ENCODE peak calls at places on chromosomes 13 and 19, in nine cellular contexts. One of them, this sample, is unnamed.

GRCh38 chr19:42018503-42019193 is 24.6 kb upstream of the ATP1A3 start:
- DNase-seq in fibroblast of pulmonary artery: no peak
- DNase-seq in body of pancreas: no peak
- DNase-seq in fibroblast of villous mesenchyme: no peak
- DNase-seq in cardiac fibroblast: peak
- DNase-seq in AG10803: peak
- DNase-seq in heart right ventricle: no peak
- DNase-seq in esophagus squamous epithelium: no peak
- DNase-seq in mucosa of descending colon: no peak
- DNase-seq in this sample: no peak

GRCh38 chr13:85970727-85971126 is 171.5 kb upstream of the SLITRK6 start:
- DNase-seq in AG10803: no peak
- DNase-seq in cardiac fibroblast: peak
- DNase-seq in body of pancreas: no peak
- DNase-seq in heart right ventricle: no peak
- DNase-seq in esophagus squamous epithelium: no peak
- DNase-seq in fibroblast of pulmonary artery: peak
- DNase-seq in mucosa of descending colon: no peak
- DNase-seq in fibroblast of villous mesenchyme: no peak
- DNase-seq in this sample: no peak

GRCh38 chr13:84479656-84480055 is 597.4 kb upstream of the SLITRK1 start:
- DNase-seq in body of pancreas: no peak
- DNase-seq in fibroblast of villous mesenchyme: no peak
- DNase-seq in heart right ventricle: no peak
- DNase-seq in fibroblast of pulmonary artery: peak
- DNase-seq in esophagus squamous epithelium: no peak
- DNase-seq in mucosa of descending colon: no peak
- DNase-seq in cardiac fibroblast: peak
- DNase-seq in AG10803: no peak
- DNase-seq in this sample: no peak

GRCh38 chr13:39634956-39635355 is 20.5 kb upstream of the COG6 start:
- DNase-seq in heart right ventricle: no peak
- DNase-seq in cardiac fibroblast: no peak
- DNase-seq in body of pancreas: no peak
- DNase-seq in AG10803: no peak
- DNase-seq in fibroblast of pulmonary artery: no peak
- DNase-seq in fibroblast of villous mesenchyme: no peak
- DNase-seq in esophagus squamous epithelium: no peak
- DNase-seq in mucosa of descending colon: no peak
- DNase-seq in this sample: no peak

GRCh38 chr19:6103217-6103644 is 7.1 kb downstream of the RFX2 start:
- DNase-seq in cardiac fibroblast: peak
- DNase-seq in fibroblast of villous mesenchyme: peak
- DNase-seq in body of pancreas: peak
- DNase-seq in fibroblast of pulmonary artery: peak
- DNase-seq in mucosa of descending colon: peak
- DNase-seq in esophagus squamous epithelium: no peak
- DNase-seq in heart right ventricle: peak
- DNase-seq in AG10803: peak
- DNase-seq in this sample: no peak

GRCh38 chr19:871446-872265 is 12.2 kb downstream of the CFD start:
- DNase-seq in fibroblast of villous mesenchyme: peak
- DNase-seq in cardiac fibroblast: no peak
- DNase-seq in body of pancreas: no peak
- DNase-seq in mucosa of descending colon: no peak
- DNase-seq in heart right ventricle: no peak
- DNase-seq in esophagus squamous epithelium: no peak
- DNase-seq in fibroblast of pulmonary artery: no peak
- DNase-seq in AG10803: no peak
- DNase-seq in this sample: no peak

GRCh38 chr19:34502582-34503545 is 21.3 kb downstream of the WTIP start:
- DNase-seq in fibroblast of villous mesenchyme: no peak
- DNase-seq in mucosa of descending colon: no peak
- DNase-seq in body of pancreas: no peak
- DNase-seq in heart right ventricle: no peak
- DNase-seq in cardiac fibroblast: peak
- DNase-seq in AG10803: peak
- DNase-seq in esophagus squamous epithelium: no peak
- DNase-seq in fibroblast of pulmonary artery: no peak
- DNase-seq in this sample: no peak

GRCh38 chr13:92640936-92641335 is 585.7 kb upstream of the GPC6 start:
- DNase-seq in fibroblast of villous mesenchyme: no peak
- DNase-seq in cardiac fibroblast: no peak
- DNase-seq in esophagus squamous epithelium: no peak
- DNase-seq in fibroblast of pulmonary artery: no peak
- DNase-seq in heart right ventricle: no peak
- DNase-seq in body of pancreas: no peak
- DNase-seq in AG10803: no peak
- DNase-seq in mucosa of descending colon: no peak
- DNase-seq in this sample: no peak

GRCh38 chr13:75612354-75612753 is 23.8 kb upstream of the LMO7 start:
- DNase-seq in body of pancreas: no peak
- DNase-seq in AG10803: peak
- DNase-seq in esophagus squamous epithelium: no peak
- DNase-seq in fibroblast of villous mesenchyme: peak
- DNase-seq in cardiac fibroblast: no peak
- DNase-seq in heart right ventricle: no peak
- DNase-seq in fibroblast of pulmonary artery: no peak
- DNase-seq in mucosa of descending colon: no peak
- DNase-seq in this sample: no peak

GRCh38 chr19:42254850-42255765 is at the start of gene ERF:
- DNase-seq in mucosa of descending colon: peak
- DNase-seq in fibroblast of pulmonary artery: peak
- DNase-seq in AG10803: peak
- DNase-seq in heart right ventricle: peak
- DNase-seq in fibroblast of villous mesenchyme: peak
- DNase-seq in body of pancreas: peak
- DNase-seq in cardiac fibroblast: peak
- DNase-seq in esophagus squamous epithelium: peak
- DNase-seq in this sample: peak

GRCh38 chr19:1446713-1447564 is 3.0 kb upstream of the APC2 start:
- DNase-seq in esophagus squamous epithelium: no peak
- DNase-seq in cardiac fibroblast: no peak
- DNase-seq in fibroblast of pulmonary artery: no peak
- DNase-seq in AG10803: no peak
- DNase-seq in mucosa of descending colon: no peak
- DNase-seq in heart right ventricle: no peak
- DNase-seq in fibroblast of villous mesenchyme: no peak
- DNase-seq in body of pancreas: no peak
- DNase-seq in this sample: no peak

GRCh38 chr19:50639121-50640112 is at the start of gene SYT3:
- DNase-seq in heart right ventricle: peak
- DNase-seq in body of pancreas: peak
- DNase-seq in fibroblast of pulmonary artery: peak
- DNase-seq in esophagus squamous epithelium: no peak
- DNase-seq in cardiac fibroblast: peak
- DNase-seq in AG10803: peak
- DNase-seq in fibroblast of villous mesenchyme: peak
- DNase-seq in mucosa of descending colon: peak
- DNase-seq in this sample: no peak

GRCh38 chr13:97574926-97575325 is 141.0 kb downstream of the RAP2A start:
- DNase-seq in body of pancreas: no peak
- DNase-seq in fibroblast of pulmonary artery: peak
- DNase-seq in fibroblast of villous mesenchyme: peak
- DNase-seq in AG10803: peak
- DNase-seq in cardiac fibroblast: peak
- DNase-seq in mucosa of descending colon: peak
- DNase-seq in heart right ventricle: peak
- DNase-seq in esophagus squamous epithelium: no peak
- DNase-seq in this sample: no peak

GRCh38 chr13:75566658-75567057 is 17.1 kb downstream of the UCHL3 start:
- DNase-seq in AG10803: peak
- DNase-seq in mucosa of descending colon: no peak
- DNase-seq in fibroblast of pulmonary artery: peak
- DNase-seq in fibroblast of villous mesenchyme: peak
- DNase-seq in esophagus squamous epithelium: no peak
- DNase-seq in cardiac fibroblast: peak
- DNase-seq in body of pancreas: no peak
- DNase-seq in heart right ventricle: no peak
- DNase-seq in this sample: no peak

GRCh38 chr19:19460761-19461265 is 54.5 kb downstream of the TSSK6 start:
- DNase-seq in mucosa of descending colon: peak
- DNase-seq in AG10803: peak
- DNase-seq in body of pancreas: peak
- DNase-seq in fibroblast of pulmonary artery: peak
- DNase-seq in fibroblast of villous mesenchyme: peak
- DNase-seq in heart right ventricle: peak
- DNase-seq in cardiac fibroblast: peak
- DNase-seq in esophagus squamous epithelium: no peak
- DNase-seq in this sample: no peak

GRCh38 chr19:19461306-19461670 is 54.1 kb downstream of the TSSK6 start:
- DNase-seq in fibroblast of pulmonary artery: no peak
- DNase-seq in body of pancreas: no peak
- DNase-seq in cardiac fibroblast: peak
- DNase-seq in mucosa of descending colon: no peak
- DNase-seq in AG10803: no peak
- DNase-seq in heart right ventricle: no peak
- DNase-seq in esophagus squamous epithelium: no peak
- DNase-seq in fibroblast of villous mesenchyme: no peak
- DNase-seq in this sample: no peak

GRCh38 chr19:19463348-19464117 is 51.8 kb downstream of the TSSK6 start:
- DNase-seq in fibroblast of villous mesenchyme: peak
- DNase-seq in heart right ventricle: no peak
- DNase-seq in mucosa of descending colon: no peak
- DNase-seq in fibroblast of pulmonary artery: peak
- DNase-seq in cardiac fibroblast: peak
- DNase-seq in body of pancreas: peak
- DNase-seq in AG10803: peak
- DNase-seq in esophagus squamous epithelium: no peak
- DNase-seq in this sample: no peak

GRCh38 chr19:19460258-19460731 is 54.8 kb downstream of the GATAD2A start:
- DNase-seq in cardiac fibroblast: peak
- DNase-seq in mucosa of descending colon: no peak
- DNase-seq in heart right ventricle: no peak
- DNase-seq in fibroblast of villous mesenchyme: no peak
- DNase-seq in esophagus squamous epithelium: no peak
- DNase-seq in body of pancreas: no peak
- DNase-seq in fibroblast of pulmonary artery: no peak
- DNase-seq in AG10803: no peak
- DNase-seq in this sample: no peak

DNA sequence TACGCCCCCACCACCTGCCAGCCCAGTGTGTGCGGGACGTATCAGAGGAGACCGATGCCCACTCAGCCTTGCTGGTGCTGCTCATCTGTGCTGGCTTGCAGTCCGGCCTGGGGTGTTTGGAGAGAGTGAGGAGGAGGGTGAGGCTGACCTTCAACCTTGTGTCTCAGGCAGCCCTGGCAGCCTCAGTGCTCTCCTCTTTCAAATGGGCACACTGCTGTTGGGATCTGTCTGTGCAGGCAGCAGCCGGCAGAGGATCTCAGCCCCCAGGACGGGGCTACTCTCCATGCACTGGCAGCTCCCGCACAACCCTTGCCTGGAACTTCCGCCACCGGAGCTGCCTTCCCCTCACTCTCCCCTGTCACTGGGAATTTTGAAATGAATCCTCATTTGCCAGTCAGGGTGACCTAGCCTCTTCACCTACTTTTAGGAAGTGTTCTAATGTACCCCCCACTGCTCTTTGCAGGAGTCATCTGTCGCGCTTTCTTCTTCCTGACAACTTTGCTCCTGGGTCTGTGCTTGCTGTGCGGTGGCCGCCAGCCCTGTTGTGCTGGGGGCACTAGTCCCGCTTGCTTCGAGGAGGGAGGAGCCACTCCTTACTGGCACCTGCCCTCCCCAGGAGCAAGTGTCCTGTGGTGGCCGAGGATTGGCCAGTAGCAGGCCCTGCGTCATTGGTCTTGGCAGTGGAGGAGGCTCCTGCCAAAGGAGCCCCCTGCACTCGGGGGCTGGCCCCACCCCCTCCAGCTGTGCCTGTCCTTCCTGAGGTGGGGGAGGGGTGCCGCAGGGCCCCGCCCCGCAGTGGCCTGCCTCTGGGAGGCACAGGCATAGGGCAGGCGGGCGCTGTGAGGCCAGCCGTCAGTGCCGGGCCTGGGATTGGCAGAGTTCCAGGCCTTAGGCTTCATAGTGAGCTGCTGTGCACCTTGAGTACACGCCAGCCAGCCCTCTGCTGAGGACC is 53.4 kb downstream of the TSSK6 start:
- DNase-seq in body of pancreas: peak
- DNase-seq in mucosa of descending colon: peak
- DNase-seq in heart right ventricle: peak
- DNase-seq in fibroblast of pulmonary artery: peak
- DNase-seq in cardiac fibroblast: peak
- DNase-seq in fibroblast of villous mesenchyme: peak
- DNase-seq in AG10803: no peak
- DNase-seq in esophagus squamous epithelium: no peak
- DNase-seq in this sample: no peak
- H3K4me3 ChIP-seq in body of pancreas: no peak
- H3K4me3 ChIP-seq in mucosa of descending colon: no peak
- H3K4me3 ChIP-seq in heart right ventricle: no peak
- H3K4me3 ChIP-seq in fibroblast of pulmonary artery: no peak
- H3K4me3 ChIP-seq in cardiac fibroblast: no peak
- H3K4me3 ChIP-seq in fibroblast of villous mesenchyme: no peak
- H3K4me3 ChIP-seq in AG10803: no peak
- H3K4me3 ChIP-seq in esophagus squamous epithelium: peak
- H3K4me3 ChIP-seq in this sample: no peak

DNA sequence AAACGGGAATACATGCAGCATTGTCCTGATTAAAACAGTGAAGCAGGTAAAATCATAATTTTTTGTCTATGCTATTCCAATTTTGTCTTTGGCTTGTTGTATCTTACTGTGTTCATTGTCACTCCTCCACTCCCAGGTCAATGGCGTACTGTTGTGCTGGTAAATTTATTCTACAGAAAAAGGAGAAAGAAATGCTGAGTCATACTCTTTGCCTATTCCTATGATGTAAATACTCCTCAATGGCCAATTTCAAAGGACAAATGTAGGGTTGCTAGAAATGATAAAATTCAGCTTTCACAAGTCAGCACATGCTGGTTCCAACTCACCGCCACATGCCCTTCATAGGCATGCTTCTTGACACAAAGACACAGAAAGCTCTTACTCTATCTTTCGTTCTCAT is 694.4 kb upstream of the PCDH20 start:
- DNase-seq in heart right ventricle: no peak
- DNase-seq in esophagus squamous epithelium: no peak
- DNase-seq in mucosa of descending colon: no peak
- DNase-seq in fibroblast of pulmonary artery: no peak
- DNase-seq in fibroblast of villous mesenchyme: no peak
- DNase-seq in body of pancreas: no peak
- DNase-seq in AG10803: no peak
- DNase-seq in cardiac fibroblast: no peak
- DNase-seq in this sample: no peak
- TF ChIP-seq CTCF in heart right ventricle: no peak
- TF ChIP-seq CTCF in esophagus squamous epithelium: no peak
- TF ChIP-seq CTCF in mucosa of descending colon: no peak
- TF ChIP-seq CTCF in fibroblast of pulmonary artery: no peak
- TF ChIP-seq CTCF in fibroblast of villous mesenchyme: no peak
- TF ChIP-seq CTCF in body of pancreas: no peak
- TF ChIP-seq CTCF in AG10803: no peak
- TF ChIP-seq CTCF in cardiac fibroblast: no peak
- TF ChIP-seq CTCF in this sample: no peak

GRCh38 chr13:49497272-49497671 is 1.5 kb downstream of the PHF11 start:
- DNase-seq in heart right ventricle: no peak
- DNase-seq in AG10803: no peak
- DNase-seq in mucosa of descending colon: no peak
- DNase-seq in fibroblast of pulmonary artery: no peak
- DNase-seq in body of pancreas: no peak
- DNase-seq in fibroblast of villous mesenchyme: no peak
- DNase-seq in cardiac fibroblast: no peak
- DNase-seq in esophagus squamous epithelium: no peak
- DNase-seq in this sample: no peak
- H3K4me3 ChIP-seq in heart right ventricle: no peak
- H3K4me3 ChIP-seq in AG10803: no peak
- H3K4me3 ChIP-seq in mucosa of descending colon: no peak
- H3K4me3 ChIP-seq in fibroblast of pulmonary artery: no peak
- H3K4me3 ChIP-seq in body of pancreas: no peak
- H3K4me3 ChIP-seq in fibroblast of villous mesenchyme: no peak
- H3K4me3 ChIP-seq in cardiac fibroblast: no peak
- H3K4me3 ChIP-seq in esophagus squamous epithelium: no peak
- H3K4me3 ChIP-seq in this sample: no peak

GRCh38 chr19:53659292-53659691 is 27.5 kb downstream of the DPRX start:
- DNase-seq in body of pancreas: no peak
- DNase-seq in AG10803: no peak
- DNase-seq in fibroblast of villous mesenchyme: peak
- DNase-seq in cardiac fibroblast: peak
- DNase-seq in mucosa of descending colon: no peak
- DNase-seq in esophagus squamous epithelium: no peak
- DNase-seq in fibroblast of pulmonary artery: peak
- DNase-seq in heart right ventricle: no peak
- DNase-seq in this sample: no peak
- TF ChIP-seq CTCF in body of pancreas: no peak
- TF ChIP-seq CTCF in AG10803: no peak
- TF ChIP-seq CTCF in fibroblast of villous mesenchyme: peak
- TF ChIP-seq CTCF in cardiac fibroblast: peak
- TF ChIP-seq CTCF in mucosa of descending colon: no peak
- TF ChIP-seq CTCF in esophagus squamous epithelium: no peak
- TF ChIP-seq CTCF in fibroblast of pulmonary artery: no peak
- TF ChIP-seq CTCF in heart right ventricle: peak
- TF ChIP-seq CTCF in this sample: no peak

This sample was measured in GM12864.